ENCODE peak calls at places on chromosomes 11 and 22, in nine cellular contexts. One of them, this sample, is unnamed. For H3K4me1, the result is how much of the 10 kb centered on the place peaks cover.

GRCh38 chr22:45963821-45964220 is 13.1 kb downstream of the WNT7B start:
- DNase-seq in transverse colon: no peak
- DNase-seq in breast epithelium: no peak
- DNase-seq in OCI-LY7: no peak
- DNase-seq in CD8-positive, alpha-beta T cell: no peak
- DNase-seq in H9: no peak
- DNase-seq in uterus: no peak
- DNase-seq in spleen: no peak
- DNase-seq in SK-N-SH: no peak
- DNase-seq in this sample: no peak

GRCh38 chr11:61700221-61700620 is 20.0 kb downstream of the DAGLA start:
- DNase-seq in SK-N-SH: no peak
- DNase-seq in spleen: no peak
- DNase-seq in CD8-positive, alpha-beta T cell: no peak
- DNase-seq in OCI-LY7: no peak
- DNase-seq in H9: peak
- DNase-seq in breast epithelium: no peak
- DNase-seq in uterus: no peak
- DNase-seq in transverse colon: peak
- DNase-seq in this sample: peak

GRCh38 chr11:44823006-44823405 is 96.2 kb downstream of the TSPAN18 start:
- DNase-seq in H9: peak
- DNase-seq in uterus: no peak
- DNase-seq in transverse colon: no peak
- DNase-seq in breast epithelium: no peak
- DNase-seq in SK-N-SH: no peak
- DNase-seq in CD8-positive, alpha-beta T cell: no peak
- DNase-seq in OCI-LY7: peak
- DNase-seq in spleen: peak
- DNase-seq in this sample: no peak

GRCh38 chr22:45318558-45319318 is 9.0 kb downstream of the FAM118A start:
- DNase-seq in breast epithelium: no peak
- DNase-seq in uterus: no peak
- DNase-seq in H9: no peak
- DNase-seq in transverse colon: no peak
- DNase-seq in CD8-positive, alpha-beta T cell: peak
- DNase-seq in spleen: no peak
- DNase-seq in OCI-LY7: peak
- DNase-seq in SK-N-SH: no peak
- DNase-seq in this sample: no peak

GRCh38 chr11:95445746-95446333 is 214.8 kb upstream of the SESN3 start:
- DNase-seq in breast epithelium: no peak
- DNase-seq in H9: peak
- DNase-seq in SK-N-SH: no peak
- DNase-seq in CD8-positive, alpha-beta T cell: no peak
- DNase-seq in spleen: no peak
- DNase-seq in OCI-LY7: no peak
- DNase-seq in uterus: no peak
- DNase-seq in transverse colon: no peak
- DNase-seq in this sample: no peak

GRCh38 chr22:28911777-28912669 is 28.7 kb downstream of the ZNRF3 start:
- DNase-seq in spleen: no peak
- DNase-seq in H9: no peak
- DNase-seq in CD8-positive, alpha-beta T cell: no peak
- DNase-seq in uterus: no peak
- DNase-seq in transverse colon: no peak
- DNase-seq in OCI-LY7: no peak
- DNase-seq in breast epithelium: no peak
- DNase-seq in SK-N-SH: no peak
- DNase-seq in this sample: peak

GRCh38 chr11:110000045-110000502 is 93.1 kb upstream of the ZC3H12C start:
- DNase-seq in OCI-LY7: peak
- DNase-seq in breast epithelium: no peak
- DNase-seq in spleen: no peak
- DNase-seq in CD8-positive, alpha-beta T cell: no peak
- DNase-seq in uterus: no peak
- DNase-seq in SK-N-SH: no peak
- DNase-seq in H9: no peak
- DNase-seq in transverse colon: no peak
- DNase-seq in this sample: no peak

GRCh38 chr22:43412808-43413785 is 1.3 kb downstream of the MPPED1 start:
- DNase-seq in SK-N-SH: no peak
- DNase-seq in H9: no peak
- DNase-seq in uterus: no peak
- DNase-seq in OCI-LY7: no peak
- DNase-seq in CD8-positive, alpha-beta T cell: no peak
- DNase-seq in breast epithelium: no peak
- DNase-seq in transverse colon: no peak
- DNase-seq in spleen: no peak
- DNase-seq in this sample: no peak

GRCh38 chr11:102111787-102112653 is 1.8 kb downstream of the YAP1 start:
- DNase-seq in breast epithelium: no peak
- DNase-seq in SK-N-SH: no peak
- DNase-seq in transverse colon: peak
- DNase-seq in uterus: peak
- DNase-seq in CD8-positive, alpha-beta T cell: no peak
- DNase-seq in H9: no peak
- DNase-seq in spleen: no peak
- DNase-seq in OCI-LY7: no peak
- DNase-seq in this sample: no peak
- H3K4me1 ChIP-seq in breast epithelium: under half
- H3K4me1 ChIP-seq in SK-N-SH: under half
- H3K4me1 ChIP-seq in transverse colon: half or more
- H3K4me1 ChIP-seq in uterus: under half
- H3K4me1 ChIP-seq in CD8-positive, alpha-beta T cell: under half
- H3K4me1 ChIP-seq in H9: under half
- H3K4me1 ChIP-seq in spleen: under half
- H3K4me1 ChIP-seq in OCI-LY7: under half
- H3K4me1 ChIP-seq in this sample: under half

DNA sequence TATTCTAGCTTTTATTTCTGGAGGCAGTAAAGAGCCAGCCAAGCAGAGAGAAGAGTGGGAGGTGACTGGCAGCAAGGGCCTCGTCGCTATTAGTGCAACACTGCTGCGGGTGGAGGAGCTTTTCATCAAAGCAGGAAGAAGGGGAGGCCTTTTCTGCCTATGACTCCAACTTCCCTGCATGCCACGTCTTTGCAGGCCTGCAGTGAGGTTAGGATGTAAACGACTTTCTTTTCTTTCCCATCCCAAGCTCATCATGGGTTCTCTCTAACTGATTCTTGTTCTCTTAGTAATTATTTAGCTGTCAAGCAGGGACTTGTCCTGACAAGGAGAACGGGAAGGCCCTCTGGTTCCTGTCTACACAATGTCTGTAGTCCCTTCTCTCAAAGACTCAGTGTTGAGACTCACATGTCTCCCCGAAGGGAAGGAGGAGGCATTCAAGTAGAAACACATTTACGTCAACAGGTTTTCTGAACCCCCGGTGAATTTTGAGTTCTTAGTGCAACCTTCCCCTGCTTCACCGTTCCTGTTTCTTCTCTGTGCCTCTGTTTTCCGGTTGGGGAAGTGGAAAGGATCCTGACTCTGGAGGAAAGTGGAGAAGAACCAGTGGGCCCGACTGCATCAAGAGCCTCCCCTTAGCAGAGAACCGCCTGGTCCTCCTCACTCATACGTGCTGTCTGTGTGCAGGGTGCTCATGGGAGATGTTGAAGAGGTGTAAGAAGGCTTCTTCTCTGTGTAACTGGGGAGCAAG is 56.9 kb downstream of the PACS1 start:
- DNase-seq in transverse colon: peak
- DNase-seq in CD8-positive, alpha-beta T cell: peak
- DNase-seq in spleen: peak
- DNase-seq in H9: peak
- DNase-seq in SK-N-SH: no peak
- DNase-seq in uterus: peak
- DNase-seq in breast epithelium: no peak
- DNase-seq in OCI-LY7: peak
- DNase-seq in this sample: peak
- H3K4me1 ChIP-seq in transverse colon: under half
- H3K4me1 ChIP-seq in CD8-positive, alpha-beta T cell: half or more
- H3K4me1 ChIP-seq in spleen: half or more
- H3K4me1 ChIP-seq in H9: under half
- H3K4me1 ChIP-seq in SK-N-SH: under half
- H3K4me1 ChIP-seq in uterus: under half
- H3K4me1 ChIP-seq in breast epithelium: under half
- H3K4me1 ChIP-seq in OCI-LY7: half or more
- H3K4me1 ChIP-seq in this sample: under half

DNA sequence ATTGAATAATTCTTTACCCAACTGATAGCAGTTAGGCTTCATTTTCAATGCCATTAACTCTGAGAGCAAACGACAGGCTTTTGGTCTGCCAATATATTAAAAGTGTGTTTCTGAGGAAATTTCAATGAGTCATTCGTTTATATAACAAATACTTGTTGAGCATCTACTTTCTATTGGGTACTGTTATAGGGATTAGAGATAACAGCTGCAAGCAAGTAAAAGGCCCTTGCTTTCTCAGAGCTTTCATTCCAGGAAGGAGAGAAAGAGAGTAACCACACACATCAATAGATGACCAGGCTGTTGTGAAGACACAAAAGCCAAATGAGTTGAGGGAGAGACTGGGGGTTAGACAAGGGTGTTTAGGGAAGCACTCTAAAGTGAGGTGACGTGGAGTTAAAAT is 35.7 kb downstream of the CD44 start:
- DNase-seq in breast epithelium: no peak
- DNase-seq in transverse colon: no peak
- DNase-seq in uterus: no peak
- DNase-seq in CD8-positive, alpha-beta T cell: no peak
- DNase-seq in spleen: no peak
- DNase-seq in H9: no peak
- DNase-seq in SK-N-SH: no peak
- DNase-seq in OCI-LY7: no peak
- DNase-seq in this sample: no peak
- H3K4me1 ChIP-seq in breast epithelium: under half
- H3K4me1 ChIP-seq in transverse colon: half or more
- H3K4me1 ChIP-seq in uterus: under half
- H3K4me1 ChIP-seq in CD8-positive, alpha-beta T cell: half or more
- H3K4me1 ChIP-seq in spleen: half or more
- H3K4me1 ChIP-seq in H9: under half
- H3K4me1 ChIP-seq in SK-N-SH: under half
- H3K4me1 ChIP-seq in OCI-LY7: under half
- H3K4me1 ChIP-seq in this sample: under half

DNA sequence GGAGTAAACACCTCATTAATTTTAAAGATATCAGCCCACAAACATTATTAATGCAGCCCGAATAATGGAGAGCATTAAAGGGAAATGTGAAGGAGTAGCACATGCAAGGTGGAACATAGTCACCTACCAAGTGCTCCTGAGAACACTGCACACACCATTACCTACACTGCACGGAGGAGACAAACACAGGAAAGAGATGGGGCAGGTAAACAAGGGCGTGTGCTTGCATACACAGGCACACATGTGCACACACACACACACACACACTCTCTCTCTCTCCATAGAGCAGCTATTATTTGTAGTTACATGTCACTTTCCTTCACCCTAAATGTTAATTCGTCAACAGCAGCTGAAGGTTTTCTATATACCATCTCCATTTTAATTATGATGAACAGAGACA is 30.2 kb downstream of the HTR3B start:
- DNase-seq in transverse colon: no peak
- DNase-seq in H9: no peak
- DNase-seq in spleen: no peak
- DNase-seq in breast epithelium: no peak
- DNase-seq in OCI-LY7: no peak
- DNase-seq in SK-N-SH: no peak
- DNase-seq in CD8-positive, alpha-beta T cell: no peak
- DNase-seq in uterus: no peak
- DNase-seq in this sample: no peak
- H3K4me1 ChIP-seq in transverse colon: under half
- H3K4me1 ChIP-seq in H9: under half
- H3K4me1 ChIP-seq in spleen: under half
- H3K4me1 ChIP-seq in breast epithelium: under half
- H3K4me1 ChIP-seq in OCI-LY7: under half
- H3K4me1 ChIP-seq in SK-N-SH: under half
- H3K4me1 ChIP-seq in CD8-positive, alpha-beta T cell: under half
- H3K4me1 ChIP-seq in uterus: under half
- H3K4me1 ChIP-seq in this sample: under half